ENCODE peak calls at places on chromosomes 7 and 10, in ten cellular contexts. G is tibial nerve; I is stimulated activated CD4-positive, alpha-beta T cell treated with anti-CD3 and anti-CD28 coated beads, Interleukin-2, amount 100 ng/mL, for 48 hours; J is NCI-H1105; U is Panc1; R is globus pallidus; E is RWPE1; O is germinal center; K is EH; T is substantia nigra. V is an unnamed sample.

GRCh38 chr7:56077681-56078080 is 13.6 kb downstream of the SUMF2 start:
- DNase-seq in G (no peak), I (no peak), J (no peak), U (no peak), R (no peak), E (no peak), O (no peak), K (no peak), T (no peak), V (no peak)

GRCh38 chr7:158733220-158733519 is 28.6 kb upstream of the NCAPG2 start:
- DNase-seq in G (no peak), I (no peak), J (no peak), U (no peak), R (no peak), E (no peak), O (no peak), K (no peak), T (no peak), V (no peak)

GRCh38 chr7:128266891-128267839 is 26.1 kb downstream of the LEP start:
- DNase-seq in G (peak; percentile 22), I (no peak), J (peak; percentile 86), U (no peak), R (peak; percentile 10), E (peak; percentile 67), O (no peak), K (peak; percentile 84), T (no peak), V (no peak)

GRCh38 chr7:140635345-140635744 is 5.3 kb downstream of the DENND2A start:
- DNase-seq in G (no peak), I (no peak), J (no peak), U (no peak), R (no peak), E (no peak), O (no peak), K (no peak), T (no peak), V (no peak)

GRCh38 chr10:1545524-1545923 is 191.8 kb downstream of the ADARB2 start:
- DNase-seq in G (no peak), I (no peak), J (no peak), U (no peak), R (no peak), E (no peak), O (no peak), K (no peak), T (no peak), V (no peak)

GRCh38 chr10:20276127-20276979 is 460.1 kb downstream of the PLXDC2 start:
- DNase-seq in G (no peak), I (no peak), J (no peak), U (no peak), R (peak; percentile 39), E (peak; percentile 2), O (no peak), K (no peak), T (no peak), V (no peak)

GRCh38 chr10:26367771-26368170 is 70.4 kb upstream of the APBB1IP start:
- DNase-seq in G (no peak), I (peak; percentile 18), J (no peak), U (no peak), R (no peak), E (peak; percentile 59), O (peak; percentile 64), K (peak; percentile 61), T (no peak), V (no peak)

GRCh38 chr10:123613346-123613850 is 52.8 kb upstream of the GPR26 start:
- DNase-seq in G (no peak), I (no peak), J (no peak), U (no peak), R (no peak), E (no peak), O (no peak), K (no peak), T (no peak), V (no peak)

GRCh38 chr10:130550952-130551674 is 414.9 kb downstream of the GLRX3 start:
- DNase-seq in G (no peak), I (no peak), J (no peak), U (no peak), R (no peak), E (no peak), O (no peak), K (no peak), T (no peak), V (no peak)